ENCODE peak calls at places on chromosome 19, in four cellular contexts. One of them, this sample, is unnamed.

GRCh38 chr19:2735374-2735773 is 4.4 kb downstream of the SLC39A3 start:
- DNase-seq in HEK293T: no peak
- DNase-seq in HepG2: no peak
- DNase-seq in GM12878: no peak
- DNase-seq in this sample: no peak

GRCh38 chr19:1923319-1923718 is 17.7 kb upstream of the CSNK1G2 start:
- DNase-seq in HEK293T: no peak
- DNase-seq in GM12878: no peak
- DNase-seq in HepG2: no peak
- DNase-seq in this sample: no peak

GRCh38 chr19:49590971-49591730 is at the start of gene PRR12:
- DNase-seq in GM12878: no peak
- DNase-seq in HepG2: peak; percentile 61
- DNase-seq in HEK293T: peak; percentile 72
- DNase-seq in this sample: peak; percentile 81

GRCh38 chr19:43481701-43482100 is 16.3 kb upstream of the LYPD3 start:
- DNase-seq in HepG2: no peak
- DNase-seq in HEK293T: no peak
- DNase-seq in GM12878: no peak
- DNase-seq in this sample: no peak

GRCh38 chr19:53076984-53077383 is 26.2 kb downstream of the ZNF160 start:
- DNase-seq in HEK293T: peak; percentile 18
- DNase-seq in GM12878: no peak
- DNase-seq in HepG2: peak; percentile 14
- DNase-seq in this sample: peak; percentile 20

GRCh38 chr19:45564131-45564780 is 20.3 kb downstream of the OPA3 start:
- DNase-seq in GM12878: no peak
- DNase-seq in HepG2: no peak
- DNase-seq in HEK293T: no peak
- DNase-seq in this sample: no peak

GRCh38 chr19:1970003-1970805 is 29.2 kb downstream of the CSNK1G2 start:
- DNase-seq in GM12878: no peak
- DNase-seq in HEK293T: no peak
- DNase-seq in HepG2: no peak
- DNase-seq in this sample: no peak

GRCh38 chr19:38043649-38044144 is 136.7 kb downstream of the SIPA1L3 start:
- DNase-seq in HepG2: no peak
- DNase-seq in GM12878: no peak
- DNase-seq in HEK293T: no peak
- DNase-seq in this sample: no peak

DNA sequence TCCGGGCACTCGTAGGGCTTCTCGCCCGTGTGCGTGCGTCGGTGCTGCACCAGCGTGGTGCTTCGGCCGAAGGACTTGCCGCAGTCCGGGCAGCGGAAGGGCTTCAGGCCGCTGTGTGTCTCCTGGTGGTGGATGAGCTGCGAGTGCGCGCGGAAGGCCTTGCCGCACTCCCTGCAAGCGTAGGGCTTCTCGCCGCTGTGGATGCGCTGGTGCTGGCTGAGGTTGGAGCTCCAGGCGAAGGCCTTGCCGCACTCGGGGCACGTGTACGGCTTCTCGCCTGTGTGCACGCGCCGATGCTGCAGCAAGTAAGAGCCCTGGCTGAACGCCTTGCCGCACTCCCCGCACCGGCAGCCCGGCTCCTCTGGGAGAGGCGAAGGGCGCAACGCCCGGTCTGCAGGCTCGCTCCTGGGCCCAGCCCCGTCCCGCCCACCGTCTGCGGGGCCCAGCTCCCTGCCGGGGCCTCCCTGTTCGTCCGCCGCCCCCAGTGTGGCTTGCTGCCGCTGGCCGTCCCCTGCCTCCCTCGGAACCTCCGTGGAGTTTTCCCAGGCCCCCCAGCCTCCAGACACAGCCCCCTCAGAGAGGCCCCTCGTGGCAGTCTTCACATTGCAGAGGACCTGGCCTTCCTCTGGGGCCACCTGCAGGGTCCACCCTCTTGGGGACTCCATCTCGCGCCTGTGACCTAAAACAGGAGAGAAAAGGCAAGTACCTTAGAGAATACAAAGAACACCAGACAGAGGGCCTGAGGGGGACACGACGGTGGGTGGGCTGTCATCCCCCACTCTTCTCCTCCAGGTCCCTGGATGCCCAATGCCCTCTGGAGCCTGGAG is 3.9 kb upstream of the A1BG start:
- DNase-seq in HepG2: no peak
- DNase-seq in GM12878: no peak
- DNase-seq in HEK293T: no peak
- DNase-seq in this sample: no peak
- TF ChIP-seq FOXK2 in HepG2: no peak
- TF ChIP-seq FOXK2 in GM12878: no peak
- TF ChIP-seq FOXK2 in HEK293T: no peak
- TF ChIP-seq FOXK2 in this sample: no peak

GRCh38 chr19:10230904-10231623 is at the start of gene S1PR2:
- DNase-seq in HEK293T: peak; percentile 80
- DNase-seq in HepG2: peak; percentile 36
- DNase-seq in GM12878: no peak
- DNase-seq in this sample: peak; percentile 92
- TF ChIP-seq FOXK2 in HEK293T: no peak
- TF ChIP-seq FOXK2 in HepG2: no peak
- TF ChIP-seq FOXK2 in GM12878: no peak
- TF ChIP-seq FOXK2 in this sample: no peak

GRCh38 chr19:33174186-33174585 is 19.9 kb upstream of the LRP3 start:
- DNase-seq in GM12878: no peak
- DNase-seq in HepG2: no peak
- DNase-seq in HEK293T: no peak
- DNase-seq in this sample: no peak

GRCh38 chr19:33176670-33177416 is 17.3 kb upstream of the LRP3 start:
- DNase-seq in GM12878: peak; percentile 97
- DNase-seq in HepG2: peak; percentile 97
- DNase-seq in HEK293T: peak; percentile 96
- DNase-seq in this sample: peak; percentile 98

GRCh38 chr19:33177417-33177976 is 16.6 kb upstream of the LRP3 start:
- DNase-seq in HEK293T: peak; percentile 46
- DNase-seq in HepG2: peak; percentile 35
- DNase-seq in GM12878: no peak
- DNase-seq in this sample: no peak

GRCh38 chr19:33175156-33175782 is 18.9 kb upstream of the LRP3 start:
- DNase-seq in GM12878: no peak
- DNase-seq in HepG2: no peak
- DNase-seq in HEK293T: no peak
- DNase-seq in this sample: no peak

DNA sequence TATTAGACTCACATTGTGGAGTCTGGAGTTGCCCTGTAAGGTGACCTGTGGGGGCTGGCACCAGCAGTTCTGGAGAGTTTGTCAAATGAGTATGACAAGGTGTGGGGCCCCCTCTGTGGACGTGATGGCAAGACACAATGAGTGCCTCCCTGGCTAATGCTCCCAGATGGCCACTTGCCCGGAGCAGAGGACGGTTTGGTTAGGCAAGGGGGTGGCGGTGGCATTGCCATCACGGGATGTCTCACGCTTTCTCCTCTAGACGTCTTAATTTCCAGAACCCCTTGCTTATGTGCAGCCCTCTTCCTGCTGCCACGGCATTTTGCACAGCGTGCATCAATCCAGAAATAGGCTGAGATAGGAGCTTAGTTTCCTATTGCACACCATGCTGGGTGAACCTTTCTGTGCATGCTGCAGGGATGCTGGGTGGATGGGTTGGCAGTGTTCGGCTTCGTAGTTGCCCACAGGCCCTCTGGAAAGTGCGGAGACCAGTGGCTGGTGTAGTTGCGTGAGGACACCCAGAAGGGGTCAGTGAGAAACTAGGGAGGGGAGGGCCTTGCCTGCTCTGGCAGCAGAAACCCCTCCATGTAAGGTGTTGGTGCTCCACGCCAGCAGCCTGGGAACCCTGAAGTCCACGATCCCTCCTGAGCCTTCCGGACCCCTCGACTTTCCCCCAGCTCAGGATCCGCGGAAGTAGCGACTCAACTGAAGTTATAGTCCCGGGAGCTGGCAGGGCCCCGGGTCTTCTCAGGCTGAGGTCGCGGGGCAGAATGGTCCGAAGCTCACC is 18.1 kb upstream of the LRP3 start:
- DNase-seq in HEK293T: no peak
- DNase-seq in GM12878: no peak
- DNase-seq in HepG2: peak; percentile 61
- DNase-seq in this sample: peak; percentile 34
- TF ChIP-seq FOXK2 in HEK293T: no peak
- TF ChIP-seq FOXK2 in GM12878: no peak
- TF ChIP-seq FOXK2 in HepG2: no peak
- TF ChIP-seq FOXK2 in this sample: no peak

GRCh38 chr19:33883869-33884519 is 87.3 kb downstream of the KCTD15 start:
- DNase-seq in HepG2: no peak
- DNase-seq in HEK293T: no peak
- DNase-seq in GM12878: no peak
- DNase-seq in this sample: no peak

GRCh38 chr19:33888665-33889064 is 92.0 kb downstream of the KCTD15 start:
- DNase-seq in HEK293T: no peak
- DNase-seq in GM12878: no peak
- DNase-seq in HepG2: no peak
- DNase-seq in this sample: no peak

GRCh38 chr19:33891773-33892172 is 95.1 kb downstream of the KCTD15 start:
- DNase-seq in GM12878: no peak
- DNase-seq in HepG2: no peak
- DNase-seq in HEK293T: no peak
- DNase-seq in this sample: no peak

GRCh38 chr19:33890569-33890968 is 93.9 kb downstream of the KCTD15 start:
- DNase-seq in HEK293T: no peak
- DNase-seq in HepG2: no peak
- DNase-seq in GM12878: no peak
- DNase-seq in this sample: no peak

GRCh38 chr19:33887891-33888290 is 91.2 kb downstream of the KCTD15 start:
- DNase-seq in HepG2: no peak
- DNase-seq in GM12878: no peak
- DNase-seq in HEK293T: no peak
- DNase-seq in this sample: no peak
- TF ChIP-seq FOXK2 in HepG2: no peak
- TF ChIP-seq FOXK2 in GM12878: no peak
- TF ChIP-seq FOXK2 in HEK293T: no peak
- TF ChIP-seq FOXK2 in this sample: no peak

GRCh38 chr19:48421548-48421947 is 24.2 kb upstream of the GRWD1 start:
- DNase-seq in HEK293T: no peak
- DNase-seq in HepG2: no peak
- DNase-seq in GM12878: no peak
- DNase-seq in this sample: no peak

GRCh38 chr19:48417436-48417835 is 24.0 kb downstream of the GRIN2D start:
- DNase-seq in HEK293T: no peak
- DNase-seq in GM12878: no peak
- DNase-seq in HepG2: peak; percentile 29
- DNase-seq in this sample: no peak

GRCh38 chr19:48415869-48416268 is 22.4 kb downstream of the GRIN2D start:
- DNase-seq in HepG2: no peak
- DNase-seq in GM12878: no peak
- DNase-seq in HEK293T: no peak
- DNase-seq in this sample: no peak

GRCh38 chr19:48418317-48419064 is 25.0 kb downstream of the GRIN2D start:
- DNase-seq in GM12878: no peak
- DNase-seq in HepG2: no peak
- DNase-seq in HEK293T: no peak
- DNase-seq in this sample: peak; percentile 80

GRCh38 chr19:48419158-48419920 is 25.9 kb downstream of the GRIN2D start:
- DNase-seq in HepG2: no peak
- DNase-seq in HEK293T: peak; percentile 77
- DNase-seq in GM12878: peak; percentile 57
- DNase-seq in this sample: peak; percentile 70
- TF ChIP-seq FOXK2 in HepG2: no peak
- TF ChIP-seq FOXK2 in HEK293T: no peak
- TF ChIP-seq FOXK2 in GM12878: no peak
- TF ChIP-seq FOXK2 in this sample: no peak

DNA sequence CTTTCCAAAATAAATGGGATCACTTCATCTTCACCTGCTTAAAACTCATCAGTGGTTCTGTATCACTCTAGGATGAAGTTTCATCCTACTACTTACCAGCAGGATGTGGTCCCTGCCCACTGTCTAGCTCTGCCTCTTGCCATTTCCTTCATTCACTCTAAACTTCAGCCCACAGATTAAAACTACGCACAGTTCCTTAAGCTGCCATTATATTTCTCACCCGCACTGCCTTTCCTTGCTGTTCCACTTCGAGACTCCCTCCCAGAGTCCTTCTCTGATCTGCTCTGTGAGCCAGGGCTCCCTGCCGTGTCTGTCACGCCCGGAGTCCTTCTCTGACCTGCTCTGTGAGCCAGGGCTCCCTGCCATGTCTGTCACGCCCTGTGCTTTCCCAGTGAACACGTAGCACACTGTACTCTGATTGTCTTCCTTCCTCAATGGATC is 52.0 kb upstream of the NPAS1 start:
- DNase-seq in GM12878: no peak
- DNase-seq in HEK293T: no peak
- DNase-seq in HepG2: no peak
- DNase-seq in this sample: no peak
- TF ChIP-seq FOXK2 in GM12878: no peak
- TF ChIP-seq FOXK2 in HEK293T: no peak
- TF ChIP-seq FOXK2 in HepG2: no peak
- TF ChIP-seq FOXK2 in this sample: no peak

GRCh38 chr19:10510301-10510802 is 6.9 kb downstream of the S1PR5 start:
- DNase-seq in HEK293T: peak; percentile 33
- DNase-seq in HepG2: peak; percentile 25
- DNase-seq in GM12878: no peak
- DNase-seq in this sample: peak; percentile 70
- TF ChIP-seq FOXK2 in HEK293T: no peak
- TF ChIP-seq FOXK2 in HepG2: no peak
- TF ChIP-seq FOXK2 in GM12878: no peak
- TF ChIP-seq FOXK2 in this sample: no peak

DNA sequence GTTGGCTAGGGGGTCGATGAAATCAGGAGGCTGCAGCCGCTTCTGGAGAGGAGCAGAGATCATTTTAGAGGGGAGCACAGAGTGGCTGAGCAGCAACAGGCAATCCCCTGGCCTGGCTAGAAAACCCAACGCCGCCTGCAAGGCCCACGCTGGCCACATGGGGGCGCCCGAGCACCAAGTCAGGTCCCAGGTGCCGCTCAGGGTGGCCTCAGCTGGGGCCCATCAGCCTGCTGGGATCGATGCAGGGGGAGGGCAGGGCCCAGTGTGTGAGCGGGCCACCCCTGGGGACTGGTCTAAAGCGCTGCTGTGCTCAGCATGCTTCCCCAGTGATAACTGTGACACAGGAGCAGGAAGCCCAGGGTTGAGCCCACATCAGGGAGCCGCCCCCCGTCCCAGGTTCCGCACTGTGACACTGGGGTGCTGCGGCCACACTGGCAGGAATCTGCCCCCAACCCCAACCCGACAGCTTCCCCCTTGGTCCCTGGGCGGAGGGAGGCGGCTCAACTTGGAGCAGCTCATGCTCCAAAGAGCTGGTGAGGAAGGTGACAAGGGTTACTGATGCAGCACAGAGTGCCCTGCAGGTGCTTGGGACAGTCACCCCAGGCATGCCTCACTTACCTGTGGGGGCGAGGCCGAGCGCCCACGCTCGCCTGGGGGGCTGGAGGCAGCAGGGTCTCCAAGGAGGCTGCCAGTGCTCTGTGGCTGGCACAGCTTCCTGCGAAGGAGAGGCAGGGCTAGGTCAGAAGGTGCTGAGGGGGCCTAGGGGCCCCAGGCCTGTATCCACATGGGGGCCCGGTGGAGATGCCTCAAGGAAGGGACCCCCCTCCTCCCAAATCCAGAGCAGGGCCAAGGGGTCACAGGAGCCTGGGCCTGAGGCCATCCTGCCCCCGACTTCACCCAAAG is 13.3 kb upstream of the ISYNA1 start:
- DNase-seq in HEK293T: peak; percentile 87
- DNase-seq in GM12878: no peak
- DNase-seq in HepG2: peak; percentile 63
- DNase-seq in this sample: peak; percentile 87
- TF ChIP-seq FOXK2 in HEK293T: no peak
- TF ChIP-seq FOXK2 in GM12878: no peak
- TF ChIP-seq FOXK2 in HepG2: no peak
- TF ChIP-seq FOXK2 in this sample: no peak

GRCh38 chr19:13149628-13150186 is 468 bp downstream of the STX10 start:
- DNase-seq in HEK293T: no peak
- DNase-seq in GM12878: no peak
- DNase-seq in HepG2: peak; percentile 37
- DNase-seq in this sample: no peak
- TF ChIP-seq FOXK2 in HEK293T: no peak
- TF ChIP-seq FOXK2 in GM12878: no peak
- TF ChIP-seq FOXK2 in HepG2: no peak
- TF ChIP-seq FOXK2 in this sample: no peak